ENCODE peak calls at places on chromosomes 5 and 9, in ten cellular contexts. G, Y, K, U, Q, A, M, P, I and N are unnamed samples.

GRCh38 chr5:135458921-135459331 is 6.8 kb upstream of the TIFAB start:
- DNase-seq in G (no peak), Y (peak), K (peak), U (no peak), Q (peak), A (no peak), M (no peak), P (no peak), I (no peak), N (no peak)

GRCh38 chr9:117405950-117406705 is 8.7 kb downstream of the ASTN2 start:
- DNase-seq in G (no peak), Y (no peak), K (no peak), U (no peak), Q (no peak), A (no peak), M (no peak), P (no peak), I (no peak), N (no peak)

GRCh38 chr9:79335987-79336386 is 235.8 kb upstream of the TLE4 start:
- DNase-seq in G (no peak), Y (no peak), K (no peak), U (no peak), Q (no peak), A (no peak), M (no peak), P (no peak), I (no peak), N (no peak)

GRCh38 chr5:151896041-151896691 is 28.5 kb downstream of the GLRA1 start:
- DNase-seq in G (no peak), Y (peak), K (no peak), U (no peak), Q (no peak), A (no peak), M (no peak), P (no peak), I (peak), N (peak)

GRCh38 chr9:122102156-122102555 is 9.0 kb upstream of the TTLL11 start:
- DNase-seq in G (no peak), Y (no peak), K (no peak), U (no peak), Q (no peak), A (no peak), M (no peak), P (no peak), I (no peak), N (no peak)

GRCh38 chr9:32010322-32010721 is 374.1 kb upstream of the ACO1 start:
- DNase-seq in G (no peak), Y (no peak), K (no peak), U (no peak), Q (no peak), A (no peak), M (no peak), P (no peak), I (no peak), N (no peak)

GRCh38 chr5:12985142-12985541 is 959.3 kb downstream of the DNAH5 start:
- DNase-seq in G (no peak), Y (no peak), K (no peak), U (no peak), Q (no peak), A (no peak), M (no peak), P (no peak), I (no peak), N (no peak)

GRCh38 chr5:177431317-177432142 is 5.1 kb downstream of the GRK6 start:
- DNase-seq in G (no peak), Y (no peak), K (peak), U (no peak), Q (peak), A (no peak), M (peak), P (no peak), I (no peak), N (no peak)

GRCh38 chr9:94916956-94917355 is 190.5 kb downstream of the AOPEP start:
- DNase-seq in G (no peak), Y (no peak), K (no peak), U (no peak), Q (no peak), A (no peak), M (no peak), P (no peak), I (no peak), N (no peak)

GRCh38 chr9:4832786-4833579 is 40.2 kb downstream of the RCL1 start:
- DNase-seq in G (no peak), Y (peak), K (no peak), U (no peak), Q (no peak), A (peak), M (no peak), P (no peak), I (peak), N (peak)

GRCh38 chr9:16461231-16461840 is 409.1 kb downstream of the BNC2 start:
- DNase-seq in G (no peak), Y (no peak), K (no peak), U (no peak), Q (no peak), A (no peak), M (no peak), P (no peak), I (no peak), N (no peak)

GRCh38 chr9:132977626-132978450 is 656 bp upstream of the GFI1B start:
- DNase-seq in G (peak), Y (peak), K (peak), U (peak), Q (peak), A (no peak), M (peak), P (peak), I (no peak), N (no peak)

GRCh38 chr9:104606202-104606601 is 775 bp upstream of the OR13C2 start:
- DNase-seq in G (no peak), Y (no peak), K (no peak), U (no peak), Q (no peak), A (no peak), M (no peak), P (no peak), I (no peak), N (no peak)

GRCh38 chr5:86716121-86716520 is 98.4 kb downstream of the COX7C start:
- DNase-seq in G (no peak), Y (no peak), K (no peak), U (no peak), Q (no peak), A (no peak), M (no peak), P (no peak), I (no peak), N (no peak)

GRCh38 chr5:80128129-80128528 is 93.0 kb downstream of the THBS4 start:
- DNase-seq in G (no peak), Y (no peak), K (no peak), U (no peak), Q (no peak), A (no peak), M (no peak), P (no peak), I (no peak), N (no peak)

GRCh38 chr9:129375845-129376244 is 197.8 kb upstream of the IER5L start:
- DNase-seq in G (no peak), Y (no peak), K (no peak), U (no peak), Q (no peak), A (no peak), M (no peak), P (no peak), I (no peak), N (no peak)

GRCh38 chr5:143495823-143496275 is 92.4 kb upstream of the NR3C1 start:
- DNase-seq in G (no peak), Y (peak), K (no peak), U (no peak), Q (no peak), A (no peak), M (no peak), P (peak), I (no peak), N (peak)

GRCh38 chr5:140145818-140146522 is 20.2 kb downstream of the IGIP start:
- DNase-seq in G (peak), Y (peak), K (peak), U (peak), Q (peak), A (peak), M (peak), P (peak), I (no peak), N (no peak)

GRCh38 chr9:728535-728934 is 113.0 kb upstream of the DMRT1 start:
- DNase-seq in G (no peak), Y (no peak), K (no peak), U (no peak), Q (no peak), A (no peak), M (no peak), P (no peak), I (no peak), N (no peak)

GRCh38 chr5:43802119-43802518 is 199.1 kb downstream of the NNT start:
- DNase-seq in G (no peak), Y (no peak), K (no peak), U (no peak), Q (no peak), A (no peak), M (no peak), P (no peak), I (peak), N (peak)

GRCh38 chr5:150411245-150411979 is 1.3 kb downstream of the CD74 start:
- DNase-seq in G (peak), Y (no peak), K (no peak), U (peak), Q (peak), A (no peak), M (peak), P (peak), I (no peak), N (no peak)

GRCh38 chr5:155587458-155587857 is 573.9 kb downstream of the KIF4B start:
- DNase-seq in G (no peak), Y (no peak), K (no peak), U (no peak), Q (no peak), A (no peak), M (no peak), P (no peak), I (no peak), N (no peak)

GRCh38 chr5:34570721-34571379 is 85.3 kb upstream of the RAI14 start:
- DNase-seq in G (no peak), Y (no peak), K (no peak), U (no peak), Q (no peak), A (no peak), M (no peak), P (no peak), I (no peak), N (no peak)

GRCh38 chr9:134136997-134137302 is 1.1 kb downstream of the WDR5 start:
- DNase-seq in G (no peak), Y (no peak), K (no peak), U (no peak), Q (no peak), A (no peak), M (no peak), P (no peak), I (no peak), N (no peak)

GRCh38 chr9:74497750-74498615 is 848 bp downstream of the RORB start:
- DNase-seq in G (peak), Y (peak), K (peak), U (no peak), Q (no peak), A (no peak), M (peak), P (no peak), I (no peak), N (no peak)

GRCh38 chr5:90169078-90169477 is 240.5 kb downstream of the CETN3 start:
- DNase-seq in G (no peak), Y (no peak), K (peak), U (peak), Q (peak), A (no peak), M (peak), P (no peak), I (no peak), N (no peak)

GRCh38 chr9:127223810-127224177 is 40.8 kb upstream of the GARNL3 start:
- DNase-seq in G (no peak), Y (no peak), K (no peak), U (peak), Q (no peak), A (no peak), M (no peak), P (no peak), I (no peak), N (no peak)

GRCh38 chr5:112628219-112628618 is 109.5 kb upstream of the APC start:
- DNase-seq in G (no peak), Y (no peak), K (no peak), U (no peak), Q (no peak), A (no peak), M (no peak), P (no peak), I (no peak), N (no peak)

GRCh38 chr5:53008751-53009150 is 19.6 kb downstream of the ITGA2 start:
- DNase-seq in G (no peak), Y (peak), K (no peak), U (no peak), Q (no peak), A (no peak), M (no peak), P (no peak), I (peak), N (no peak)

DNA sequence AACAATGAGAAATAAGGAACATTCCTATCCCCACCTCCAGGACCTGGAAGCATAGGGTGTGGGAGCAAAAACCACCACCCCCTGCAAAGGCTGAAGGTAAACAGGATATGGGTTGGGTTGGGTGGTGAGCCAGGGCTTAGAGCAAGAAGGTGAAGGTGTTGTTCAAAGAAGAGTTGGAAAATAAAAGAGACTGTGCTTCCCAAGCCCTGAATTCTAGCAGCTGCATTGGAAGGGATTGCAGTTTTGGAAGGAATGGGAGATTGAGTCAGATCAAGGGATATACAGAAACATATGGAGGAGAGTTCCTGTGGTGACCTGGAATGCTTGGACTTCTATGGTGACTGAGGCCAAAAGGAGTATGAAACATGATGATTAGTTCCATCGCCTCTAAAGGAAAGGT is 24.7 kb upstream of the MTAP start:
- DNase-seq in G (no peak), Y (no peak), K (no peak), U (no peak), Q (no peak), A (peak), M (no peak), P (no peak), I (no peak), N (no peak)
- H3K27ac ChIP-seq in G (no peak), Y (no peak), K (no peak), U (no peak), Q (no peak), A (peak), M (no peak), P (no peak), I (peak), N (no peak)

GRCh38 chr9:14538529-14538928 is 154.7 kb downstream of the ZDHHC21 start:
- DNase-seq in G (no peak), Y (no peak), K (no peak), U (no peak), Q (no peak), A (no peak), M (no peak), P (no peak), I (no peak), N (no peak)

GRCh38 chr9:14547245-14548060 is 145.8 kb downstream of the ZDHHC21 start:
- DNase-seq in G (no peak), Y (no peak), K (no peak), U (no peak), Q (no peak), A (no peak), M (no peak), P (no peak), I (no peak), N (no peak)

GRCh38 chr9:14546693-14547092 is 146.5 kb downstream of the ZDHHC21 start:
- DNase-seq in G (no peak), Y (no peak), K (no peak), U (no peak), Q (no peak), A (no peak), M (no peak), P (no peak), I (no peak), N (no peak)

GRCh38 chr9:14542071-14542470 is 151.2 kb downstream of the ZDHHC21 start:
- DNase-seq in G (no peak), Y (no peak), K (no peak), U (no peak), Q (no peak), A (no peak), M (no peak), P (no peak), I (no peak), N (no peak)
- H3K27ac ChIP-seq in G (no peak), Y (no peak), K (no peak), U (no peak), Q (no peak), A (no peak), M (no peak), P (no peak), I (no peak), N (no peak)

GRCh38 chr5:170426149-170426767 is 37.1 kb upstream of the KCNMB1 start:
- DNase-seq in G (no peak), Y (no peak), K (no peak), U (no peak), Q (no peak), A (no peak), M (no peak), P (peak), I (no peak), N (no peak)
- H3K27ac ChIP-seq in G (no peak), Y (no peak), K (no peak), U (no peak), Q (no peak), A (no peak), M (no peak), P (no peak), I (no peak), N (no peak)

GRCh38 chr9:131700076-131700475 is 39.8 kb downstream of the RAPGEF1 start:
- DNase-seq in G (no peak), Y (no peak), K (no peak), U (no peak), Q (no peak), A (no peak), M (no peak), P (no peak), I (no peak), N (no peak)

GRCh38 chr9:131698715-131699053 is 41.2 kb downstream of the RAPGEF1 start:
- DNase-seq in G (no peak), Y (no peak), K (no peak), U (no peak), Q (no peak), A (no peak), M (no peak), P (no peak), I (no peak), N (no peak)

GRCh38 chr9:131696163-131696439 is 43.8 kb downstream of the RAPGEF1 start:
- DNase-seq in G (no peak), Y (no peak), K (no peak), U (no peak), Q (no peak), A (no peak), M (no peak), P (no peak), I (no peak), N (no peak)

GRCh38 chr9:131697097-131697496 is 42.8 kb downstream of the RAPGEF1 start:
- DNase-seq in G (peak), Y (no peak), K (no peak), U (peak), Q (peak), A (no peak), M (peak), P (no peak), I (no peak), N (no peak)

DNA sequence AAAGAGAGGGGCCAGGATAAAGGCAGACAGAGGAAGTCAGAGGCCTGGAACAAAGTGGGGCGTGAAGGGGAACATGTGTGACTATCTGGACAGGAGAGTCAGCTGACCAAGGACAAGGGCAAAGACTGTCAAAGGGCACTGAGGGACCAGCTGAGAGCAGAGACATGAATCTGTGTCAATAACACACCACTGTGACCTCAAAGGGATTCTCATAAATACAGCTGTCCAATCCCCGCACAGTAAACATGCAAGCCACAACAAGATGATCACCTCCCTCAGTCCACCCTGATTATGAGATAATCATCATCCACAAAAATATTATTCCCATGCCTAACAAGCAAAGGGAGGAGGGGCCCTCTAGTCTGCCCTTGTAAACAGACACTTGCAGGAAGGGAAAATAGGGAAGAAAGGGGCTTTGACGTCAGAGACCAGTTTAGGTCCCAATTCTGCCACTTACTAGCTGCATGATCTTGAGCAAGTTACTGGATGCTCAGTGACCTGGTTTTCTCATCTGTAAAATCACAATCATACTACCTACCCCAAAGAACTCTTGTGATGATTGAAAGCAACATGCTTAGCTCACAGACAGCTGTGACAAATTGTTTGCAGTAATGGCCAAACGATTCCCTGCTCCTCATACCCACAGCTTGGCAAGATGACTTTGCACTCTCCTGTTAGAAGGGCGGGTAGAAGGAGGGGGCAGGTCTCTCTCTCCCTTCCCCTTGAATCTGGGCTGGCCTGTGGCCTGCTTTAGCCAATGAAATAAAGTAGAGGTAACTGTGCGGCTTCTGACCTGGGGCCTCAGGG is 41.8 kb downstream of the RAPGEF1 start:
- DNase-seq in G (no peak), Y (peak), K (no peak), U (peak), Q (no peak), A (no peak), M (no peak), P (no peak), I (no peak), N (no peak)
- H3K27ac ChIP-seq in G (peak), Y (no peak), K (peak), U (no peak), Q (peak), A (no peak), M (peak), P (peak), I (no peak), N (no peak)

GRCh38 chr5:38423536-38424178 is 132.8 kb downstream of the LIFR start:
- DNase-seq in G (no peak), Y (no peak), K (no peak), U (no peak), Q (no peak), A (no peak), M (no peak), P (no peak), I (no peak), N (no peak)
- H3K27ac ChIP-seq in G (no peak), Y (no peak), K (no peak), U (no peak), Q (no peak), A (no peak), M (no peak), P (no peak), I (no peak), N (no peak)

GRCh38 chr5:142319560-142320426 is 5.0 kb downstream of the SPRY4 start:
- DNase-seq in G (no peak), Y (no peak), K (no peak), U (no peak), Q (no peak), A (no peak), M (no peak), P (no peak), I (no peak), N (no peak)
- H3K27ac ChIP-seq in G (no peak), Y (no peak), K (no peak), U (peak), Q (peak), A (peak), M (peak), P (peak), I (peak), N (no peak)

DNA sequence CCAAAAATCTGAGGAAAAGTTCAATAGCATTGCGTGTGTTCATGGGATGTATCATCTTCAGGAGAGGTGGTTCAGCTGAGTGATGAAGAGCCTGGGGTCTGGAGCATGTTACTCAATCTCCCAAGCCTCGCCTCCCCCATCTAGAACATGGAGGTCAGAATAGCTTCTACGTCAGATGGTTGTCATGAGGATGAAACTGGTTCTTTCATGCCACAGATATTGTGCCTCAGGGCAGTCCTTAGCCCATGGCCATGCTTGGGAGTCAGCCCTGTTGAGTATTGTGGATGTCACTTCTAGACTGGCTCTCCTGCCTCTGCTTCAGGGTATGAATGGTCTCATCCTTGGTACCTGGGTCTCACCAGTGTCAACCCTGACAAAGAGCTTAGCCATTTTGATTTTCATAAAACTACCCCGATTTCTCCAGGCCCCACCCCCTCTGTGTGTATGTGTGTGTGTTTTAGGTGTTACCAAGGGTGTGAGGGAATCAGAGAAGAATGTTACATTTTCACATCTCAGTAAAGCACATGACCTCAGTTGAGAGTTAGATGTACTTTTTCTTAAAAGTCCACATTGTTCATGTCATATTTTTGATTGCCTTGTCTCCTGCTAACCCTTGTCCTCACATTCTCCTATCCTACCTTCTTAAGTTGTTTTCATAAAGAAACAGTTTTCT is 97.8 kb upstream of the CD180 start:
- DNase-seq in G (no peak), Y (no peak), K (no peak), U (no peak), Q (no peak), A (no peak), M (no peak), P (no peak), I (no peak), N (no peak)
- H3K27ac ChIP-seq in G (no peak), Y (no peak), K (no peak), U (no peak), Q (no peak), A (no peak), M (peak), P (no peak), I (no peak), N (no peak)